ENCODE peak calls at places on chromosomes 7 and 10, in eight cellular contexts. One of them, this sample, is unnamed.

GRCh38 chr10:126639084-126639483 is 31.4 kb downstream of the C10orf90 start:
- DNase-seq in right lobe of liver: no peak
- DNase-seq in kidney: no peak
- DNase-seq in transverse colon: no peak
- DNase-seq in mammary epithelial cell: no peak
- DNase-seq in right cardiac atrium: no peak
- DNase-seq in colonic mucosa: no peak
- DNase-seq in lower lobe of right lung: no peak
- DNase-seq in this sample: no peak

GRCh38 chr7:2860627-2861133 is 16.6 kb upstream of the GNA12 start:
- DNase-seq in right lobe of liver: no peak
- DNase-seq in kidney: peak; percentile 43
- DNase-seq in transverse colon: no peak
- DNase-seq in mammary epithelial cell: peak; percentile 87
- DNase-seq in right cardiac atrium: no peak
- DNase-seq in colonic mucosa: no peak
- DNase-seq in lower lobe of right lung: no peak
- DNase-seq in this sample: peak; percentile 75

GRCh38 chr7:3089493-3089892 is 45.8 kb upstream of the CARD11 start:
- DNase-seq in right lobe of liver: no peak
- DNase-seq in kidney: no peak
- DNase-seq in transverse colon: no peak
- DNase-seq in mammary epithelial cell: no peak
- DNase-seq in right cardiac atrium: no peak
- DNase-seq in colonic mucosa: no peak
- DNase-seq in lower lobe of right lung: no peak
- DNase-seq in this sample: no peak

GRCh38 chr7:149147730-149148653 is 739 bp downstream of the ZNF398 start:
- DNase-seq in right lobe of liver: peak; percentile 63
- DNase-seq in kidney: peak; percentile 88
- DNase-seq in transverse colon: peak; percentile 54
- DNase-seq in mammary epithelial cell: peak; percentile 58
- DNase-seq in right cardiac atrium: peak; percentile 84
- DNase-seq in colonic mucosa: peak; percentile 49
- DNase-seq in lower lobe of right lung: peak; percentile 79
- DNase-seq in this sample: no peak

GRCh38 chr7:35246819-35247218 is 7.1 kb downstream of the TBX20 start:
- DNase-seq in right lobe of liver: no peak
- DNase-seq in kidney: no peak
- DNase-seq in transverse colon: no peak
- DNase-seq in mammary epithelial cell: no peak
- DNase-seq in right cardiac atrium: no peak
- DNase-seq in colonic mucosa: no peak
- DNase-seq in lower lobe of right lung: no peak
- DNase-seq in this sample: no peak

GRCh38 chr7:120110169-120110568 is 162.8 kb upstream of the KCND2 start:
- DNase-seq in right lobe of liver: no peak
- DNase-seq in kidney: no peak
- DNase-seq in transverse colon: no peak
- DNase-seq in mammary epithelial cell: peak; percentile 26
- DNase-seq in right cardiac atrium: no peak
- DNase-seq in colonic mucosa: no peak
- DNase-seq in lower lobe of right lung: no peak
- DNase-seq in this sample: no peak

GRCh38 chr7:106418526-106418925 is 133.7 kb upstream of the NAMPT start:
- DNase-seq in right lobe of liver: no peak
- DNase-seq in kidney: no peak
- DNase-seq in transverse colon: no peak
- DNase-seq in mammary epithelial cell: peak; percentile 72
- DNase-seq in right cardiac atrium: no peak
- DNase-seq in colonic mucosa: no peak
- DNase-seq in lower lobe of right lung: no peak
- DNase-seq in this sample: no peak

GRCh38 chr7:44398953-44399574 is 73.7 kb upstream of the CAMK2B start:
- DNase-seq in right lobe of liver: no peak
- DNase-seq in kidney: no peak
- DNase-seq in transverse colon: no peak
- DNase-seq in mammary epithelial cell: no peak
- DNase-seq in right cardiac atrium: no peak
- DNase-seq in colonic mucosa: no peak
- DNase-seq in lower lobe of right lung: no peak
- DNase-seq in this sample: no peak

GRCh38 chr7:151477867-151478266 is 37.9 kb upstream of the CRYGN start:
- DNase-seq in right lobe of liver: no peak
- DNase-seq in kidney: no peak
- DNase-seq in transverse colon: no peak
- DNase-seq in mammary epithelial cell: no peak
- DNase-seq in right cardiac atrium: no peak
- DNase-seq in colonic mucosa: no peak
- DNase-seq in lower lobe of right lung: no peak
- DNase-seq in this sample: no peak

GRCh38 chr7:123114288-123114687 is 85.5 kb downstream of the SLC13A1 start:
- DNase-seq in right lobe of liver: no peak
- DNase-seq in kidney: no peak
- DNase-seq in transverse colon: no peak
- DNase-seq in mammary epithelial cell: no peak
- DNase-seq in right cardiac atrium: no peak
- DNase-seq in colonic mucosa: no peak
- DNase-seq in lower lobe of right lung: no peak
- DNase-seq in this sample: no peak

GRCh38 chr10:18204050-18204449 is 63.8 kb downstream of the CACNB2 start:
- DNase-seq in right lobe of liver: no peak
- DNase-seq in kidney: no peak
- DNase-seq in transverse colon: no peak
- DNase-seq in mammary epithelial cell: no peak
- DNase-seq in right cardiac atrium: no peak
- DNase-seq in colonic mucosa: no peak
- DNase-seq in lower lobe of right lung: no peak
- DNase-seq in this sample: no peak

GRCh38 chr7:5093948-5094347 is 48.3 kb downstream of the RBAK start:
- DNase-seq in right lobe of liver: no peak
- DNase-seq in kidney: no peak
- DNase-seq in transverse colon: no peak
- DNase-seq in mammary epithelial cell: no peak
- DNase-seq in right cardiac atrium: no peak
- DNase-seq in colonic mucosa: no peak
- DNase-seq in lower lobe of right lung: no peak
- DNase-seq in this sample: no peak

GRCh38 chr7:155965010-155965409 is 152.7 kb upstream of the SHH start:
- DNase-seq in right lobe of liver: no peak
- DNase-seq in kidney: no peak
- DNase-seq in transverse colon: no peak
- DNase-seq in mammary epithelial cell: peak; percentile 27
- DNase-seq in right cardiac atrium: no peak
- DNase-seq in colonic mucosa: no peak
- DNase-seq in lower lobe of right lung: no peak
- DNase-seq in this sample: peak; percentile 29

GRCh38 chr10:15265076-15265475 is 96.6 kb upstream of the NMT2 start:
- DNase-seq in right lobe of liver: no peak
- DNase-seq in kidney: no peak
- DNase-seq in transverse colon: no peak
- DNase-seq in mammary epithelial cell: no peak
- DNase-seq in right cardiac atrium: no peak
- DNase-seq in colonic mucosa: no peak
- DNase-seq in lower lobe of right lung: no peak
- DNase-seq in this sample: no peak

GRCh38 chr10:71582019-71582418 is 137.6 kb downstream of the C10orf105 start:
- DNase-seq in right lobe of liver: peak; percentile 43
- DNase-seq in kidney: peak; percentile 53
- DNase-seq in transverse colon: no peak
- DNase-seq in mammary epithelial cell: no peak
- DNase-seq in right cardiac atrium: no peak
- DNase-seq in colonic mucosa: no peak
- DNase-seq in lower lobe of right lung: no peak
- DNase-seq in this sample: no peak

GRCh38 chr10:13704969-13705368 is 118.2 kb downstream of the PRPF18 start:
- DNase-seq in right lobe of liver: no peak
- DNase-seq in kidney: no peak
- DNase-seq in transverse colon: no peak
- DNase-seq in mammary epithelial cell: no peak
- DNase-seq in right cardiac atrium: no peak
- DNase-seq in colonic mucosa: no peak
- DNase-seq in lower lobe of right lung: no peak
- DNase-seq in this sample: no peak

GRCh38 chr7:130152270-130153141 is 52.7 kb downstream of the TMEM209 start:
- DNase-seq in right lobe of liver: no peak
- DNase-seq in kidney: no peak
- DNase-seq in transverse colon: no peak
- DNase-seq in mammary epithelial cell: no peak
- DNase-seq in right cardiac atrium: no peak
- DNase-seq in colonic mucosa: no peak
- DNase-seq in lower lobe of right lung: no peak
- DNase-seq in this sample: no peak

GRCh38 chr7:99141334-99141733 is 2.6 kb downstream of the SMURF1 start:
- DNase-seq in right lobe of liver: no peak
- DNase-seq in kidney: no peak
- DNase-seq in transverse colon: no peak
- DNase-seq in mammary epithelial cell: no peak
- DNase-seq in right cardiac atrium: no peak
- DNase-seq in colonic mucosa: no peak
- DNase-seq in lower lobe of right lung: no peak
- DNase-seq in this sample: no peak
- H3K27ac ChIP-seq in right lobe of liver: peak overlapping the region; percentile 75
- H3K27ac ChIP-seq in kidney: no peak overlapping the region
- H3K27ac ChIP-seq in transverse colon: peak overlapping the region; percentile 100
- H3K27ac ChIP-seq in mammary epithelial cell: peak overlapping the region; percentile 87
- H3K27ac ChIP-seq in right cardiac atrium: no peak overlapping the region
- H3K27ac ChIP-seq in colonic mucosa: peak overlapping the region; percentile 98
- H3K27ac ChIP-seq in lower lobe of right lung: peak overlapping the region; percentile 86
- H3K27ac ChIP-seq in this sample: peak overlapping the region; percentile 98

GRCh38 chr7:34061175-34061574 is 155.8 kb downstream of the BMPER start:
- DNase-seq in right lobe of liver: no peak
- DNase-seq in kidney: no peak
- DNase-seq in transverse colon: no peak
- DNase-seq in mammary epithelial cell: peak; percentile 87
- DNase-seq in right cardiac atrium: no peak
- DNase-seq in colonic mucosa: no peak
- DNase-seq in lower lobe of right lung: no peak
- DNase-seq in this sample: peak; percentile 36

GRCh38 chr7:34059551-34059840 is 154.2 kb downstream of the BMPER start:
- DNase-seq in right lobe of liver: no peak
- DNase-seq in kidney: no peak
- DNase-seq in transverse colon: no peak
- DNase-seq in mammary epithelial cell: no peak
- DNase-seq in right cardiac atrium: no peak
- DNase-seq in colonic mucosa: no peak
- DNase-seq in lower lobe of right lung: no peak
- DNase-seq in this sample: no peak

GRCh38 chr7:34062341-34062740 is 157.0 kb downstream of the BMPER start:
- DNase-seq in right lobe of liver: no peak
- DNase-seq in kidney: no peak
- DNase-seq in transverse colon: no peak
- DNase-seq in mammary epithelial cell: no peak
- DNase-seq in right cardiac atrium: no peak
- DNase-seq in colonic mucosa: no peak
- DNase-seq in lower lobe of right lung: no peak
- DNase-seq in this sample: no peak

GRCh38 chr7:34058791-34059550 is 153.6 kb downstream of the BMPER start:
- DNase-seq in right lobe of liver: no peak
- DNase-seq in kidney: no peak
- DNase-seq in transverse colon: no peak
- DNase-seq in mammary epithelial cell: peak; percentile 60
- DNase-seq in right cardiac atrium: peak; percentile 50
- DNase-seq in colonic mucosa: no peak
- DNase-seq in lower lobe of right lung: no peak
- DNase-seq in this sample: no peak

DNA sequence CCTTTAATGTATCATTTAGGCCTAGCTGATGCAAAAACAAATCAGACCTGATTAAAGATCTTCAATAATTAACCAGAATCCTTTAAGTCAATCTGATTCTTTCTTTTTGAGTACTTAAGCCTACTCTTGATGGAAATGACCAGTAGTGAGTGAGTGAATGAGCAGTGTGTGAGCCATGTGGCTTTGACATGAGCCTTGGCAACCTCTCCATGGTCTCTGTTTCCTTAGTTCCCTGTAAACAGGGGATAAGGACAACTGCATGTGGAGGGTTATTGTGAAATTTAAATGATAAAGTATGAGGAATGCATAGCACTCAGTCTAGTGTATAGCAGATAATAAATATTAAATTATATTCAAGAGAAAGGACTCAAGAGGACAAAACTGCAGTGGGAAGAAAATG is 155.2 kb downstream of the BMPER start:
- DNase-seq in right lobe of liver: no peak
- DNase-seq in kidney: no peak
- DNase-seq in transverse colon: no peak
- DNase-seq in mammary epithelial cell: peak; percentile 50
- DNase-seq in right cardiac atrium: no peak
- DNase-seq in colonic mucosa: no peak
- DNase-seq in lower lobe of right lung: no peak
- DNase-seq in this sample: no peak
- H3K27ac ChIP-seq in right lobe of liver: no peak overlapping the region
- H3K27ac ChIP-seq in kidney: no peak overlapping the region
- H3K27ac ChIP-seq in transverse colon: no peak overlapping the region
- H3K27ac ChIP-seq in mammary epithelial cell: no peak overlapping the region
- H3K27ac ChIP-seq in right cardiac atrium: no peak overlapping the region
- H3K27ac ChIP-seq in colonic mucosa: no peak overlapping the region
- H3K27ac ChIP-seq in lower lobe of right lung: no peak overlapping the region
- H3K27ac ChIP-seq in this sample: no peak overlapping the region

GRCh38 chr7:50653997-50654425 is 88.8 kb upstream of the DDC start:
- DNase-seq in right lobe of liver: no peak
- DNase-seq in kidney: no peak
- DNase-seq in transverse colon: peak; percentile 59
- DNase-seq in mammary epithelial cell: no peak
- DNase-seq in right cardiac atrium: peak; percentile 76
- DNase-seq in colonic mucosa: peak; percentile 51
- DNase-seq in lower lobe of right lung: no peak
- DNase-seq in this sample: no peak
- H3K27ac ChIP-seq in right lobe of liver: no peak overlapping the region
- H3K27ac ChIP-seq in kidney: no peak overlapping the region
- H3K27ac ChIP-seq in transverse colon: peak overlapping the region; percentile 78
- H3K27ac ChIP-seq in mammary epithelial cell: no peak overlapping the region
- H3K27ac ChIP-seq in right cardiac atrium: peak overlapping the region; percentile 88
- H3K27ac ChIP-seq in colonic mucosa: peak overlapping the region; percentile 53
- H3K27ac ChIP-seq in lower lobe of right lung: peak overlapping the region; percentile 77
- H3K27ac ChIP-seq in this sample: no peak overlapping the region

GRCh38 chr10:132745971-132746370 is 40.0 kb downstream of the NKX6-2 start:
- DNase-seq in right lobe of liver: no peak
- DNase-seq in kidney: no peak
- DNase-seq in transverse colon: no peak
- DNase-seq in mammary epithelial cell: no peak
- DNase-seq in right cardiac atrium: no peak
- DNase-seq in colonic mucosa: no peak
- DNase-seq in lower lobe of right lung: no peak
- DNase-seq in this sample: no peak

GRCh38 chr10:132746386-132746785 is 39.6 kb downstream of the NKX6-2 start:
- DNase-seq in right lobe of liver: no peak
- DNase-seq in kidney: no peak
- DNase-seq in transverse colon: no peak
- DNase-seq in mammary epithelial cell: no peak
- DNase-seq in right cardiac atrium: no peak
- DNase-seq in colonic mucosa: no peak
- DNase-seq in lower lobe of right lung: no peak
- DNase-seq in this sample: no peak

GRCh38 chr10:132744839-132745238 is 41.1 kb downstream of the NKX6-2 start:
- DNase-seq in right lobe of liver: no peak
- DNase-seq in kidney: no peak
- DNase-seq in transverse colon: no peak
- DNase-seq in mammary epithelial cell: no peak
- DNase-seq in right cardiac atrium: no peak
- DNase-seq in colonic mucosa: no peak
- DNase-seq in lower lobe of right lung: no peak
- DNase-seq in this sample: no peak

GRCh38 chr10:132746801-132747625 is 38.9 kb downstream of the NKX6-2 start:
- DNase-seq in right lobe of liver: no peak
- DNase-seq in kidney: no peak
- DNase-seq in transverse colon: no peak
- DNase-seq in mammary epithelial cell: no peak
- DNase-seq in right cardiac atrium: no peak
- DNase-seq in colonic mucosa: no peak
- DNase-seq in lower lobe of right lung: no peak
- DNase-seq in this sample: no peak

GRCh38 chr10:132745511-132745910 is 40.4 kb downstream of the NKX6-2 start:
- DNase-seq in right lobe of liver: no peak
- DNase-seq in kidney: no peak
- DNase-seq in transverse colon: no peak
- DNase-seq in mammary epithelial cell: no peak
- DNase-seq in right cardiac atrium: no peak
- DNase-seq in colonic mucosa: no peak
- DNase-seq in lower lobe of right lung: no peak
- DNase-seq in this sample: no peak
- H3K27ac ChIP-seq in right lobe of liver: no peak overlapping the region
- H3K27ac ChIP-seq in kidney: no peak overlapping the region
- H3K27ac ChIP-seq in transverse colon: no peak overlapping the region
- H3K27ac ChIP-seq in mammary epithelial cell: no peak overlapping the region
- H3K27ac ChIP-seq in right cardiac atrium: no peak overlapping the region
- H3K27ac ChIP-seq in colonic mucosa: no peak overlapping the region
- H3K27ac ChIP-seq in lower lobe of right lung: no peak overlapping the region
- H3K27ac ChIP-seq in this sample: no peak overlapping the region